ENCODE peak calls at places on chromosomes 7 and 10, in nine cellular contexts. K, H, I, B, X, J, N, G and Q are unnamed samples.
A peak's percentile ranks its signal among the peaks of the same experiment; 100 is the strongest.

GRCh38 chr7:28230273-28230672 is 49.7 kb upstream of the JAZF1 start:
- DNase-seq in K (no peak), I (no peak), G (no peak), X (no peak), H (no peak), N (no peak), J (no peak), B (no peak), Q (no peak)

GRCh38 chr7:133539016-133539415 is 286.1 kb downstream of the EXOC4 start:
- DNase-seq in X (no peak), I (no peak), G (no peak), N (no peak), H (no peak), B (no peak), K (no peak), J (no peak), Q (no peak)

GRCh38 chr7:81007053-81007452 is 88.2 kb upstream of the SEMA3C start:
- DNase-seq in X (no peak), B (no peak), K (no peak), G (no peak), H (peak; percentile 2), I (no peak), J (no peak), N (no peak), Q (no peak)

GRCh38 chr7:24978837-24979469 is 1.0 kb downstream of the OSBPL3 start:
- DNase-seq in K (no peak), B (no peak), G (no peak), X (peak; percentile 44), N (no peak), I (no peak), H (peak; percentile 18), J (peak; percentile 3), Q (no peak)

GRCh38 chr7:96238976-96239766 is 82.7 kb downstream of the SLC25A13 start:
- DNase-seq in X (no peak), H (no peak), G (no peak), N (no peak), K (no peak), J (no peak), B (no peak), I (no peak), Q (no peak)

GRCh38 chr7:63080831-63081230 is 917.8 kb upstream of the ZNF722 start:
- DNase-seq in N (no peak), G (no peak), H (no peak), K (peak; percentile 20), J (no peak), X (no peak), B (no peak), I (no peak), Q (no peak)

GRCh38 chr7:51256244-51256781 is 60.3 kb downstream of the COBL start:
- DNase-seq in B (no peak), H (no peak), N (peak; percentile 59), K (no peak), G (no peak), J (no peak), I (no peak), X (peak; percentile 37), Q (no peak)

GRCh38 chr10:13351340-13351915 is 3.3 kb upstream of the SEPHS1 start:
- DNase-seq in N (no peak), J (no peak), K (no peak), B (no peak), I (no peak), H (no peak), G (peak; percentile 69), X (no peak), Q (no peak)

GRCh38 chr7:130912910-130913720 is 179.1 kb upstream of the KLF14 start:
- DNase-seq in K (no peak), G (peak; percentile 72), H (peak; percentile 98), N (no peak), I (peak; percentile 74), J (peak; percentile 78), B (no peak), X (peak; percentile 88), Q (no peak)

GRCh38 chr10:23373156-23373555 is 28.6 kb upstream of the C10orf67 start:
- DNase-seq in N (no peak), J (no peak), H (no peak), B (no peak), G (no peak), K (no peak), I (no peak), X (no peak), Q (no peak)

GRCh38 chr7:55019691-55020480 is 1.1 kb downstream of the EGFR start:
- DNase-seq in N (no peak), B (no peak), X (peak; percentile 72), G (no peak), J (no peak), H (no peak), I (no peak), K (no peak), Q (peak; percentile 39)

GRCh38 chr10:5194431-5194830 is 2.2 kb upstream of the AKR1C4 start:
- DNase-seq in I (no peak), B (no peak), X (no peak), N (no peak), J (no peak), K (no peak), H (no peak), G (no peak), Q (no peak)

GRCh38 chr7:108246227-108246837 is 116.2 kb upstream of the LAMB4 start:
- DNase-seq in J (no peak), K (no peak), N (no peak), G (no peak), X (peak; percentile 37), H (peak; percentile 96), B (no peak), I (no peak), Q (no peak)

GRCh38 chr10:24394479-24395190 is 185.7 kb downstream of the KIAA1217 start:
- DNase-seq in G (no peak), B (no peak), X (no peak), J (no peak), K (no peak), I (no peak), H (no peak), N (no peak), Q (no peak)

GRCh38 chr10:71684356-71685173 is 35.0 kb downstream of the C10orf105 start:
- DNase-seq in X (peak; percentile 50), I (peak; percentile 34), B (no peak), H (no peak), K (no peak), J (peak; percentile 16), G (no peak), N (no peak), Q (no peak)

GRCh38 chr10:53606951-53607350 is 834.4 kb upstream of the MBL2 start:
- DNase-seq in K (no peak), N (no peak), B (no peak), J (no peak), H (no peak), X (no peak), G (no peak), I (no peak), Q (no peak)

GRCh38 chr10:71975087-71975890 is 11.1 kb downstream of the CHST3 start:
- DNase-seq in J (no peak), B (peak; percentile 10), I (no peak), H (no peak), N (peak; percentile 78), K (no peak), G (no peak), X (peak; percentile 60), Q (no peak)

GRCh38 chr7:48180981-48181380 is 9.7 kb downstream of the ABCA13 start:
- DNase-seq in K (no peak), X (no peak), G (no peak), I (no peak), H (peak; percentile 5), N (no peak), B (no peak), J (no peak), Q (no peak)

GRCh38 chr10:123847686-123848432 is 43.7 kb downstream of the CPXM2 start:
- DNase-seq in H (peak; percentile 24), K (no peak), N (no peak), G (no peak), B (no peak), J (no peak), I (no peak), X (no peak), Q (no peak)